ENCODE peak calls at places on chromosomes 13 and 19, in ten cellular contexts. E is hepatocyte, V is IMR-90, M is HCT116, R is mesenchymal stem cell, Q is neuronal stem cell, T is PC-9, X is H1, U is neural progenitor cell, P is GM23248. A is an unnamed sample.

GRCh38 chr19:55097864-55098715 is 19.3 kb downstream of the PPP1R12C start:
- DNase-seq in M (no peak), E (no peak), P (no peak), T (no peak), R (no peak), Q (no peak), U (no peak), X (no peak), V (no peak), A (peak)

GRCh38 chr13:66501187-66501586 is 728.9 kb downstream of the PCDH9 start:
- DNase-seq in U (no peak), Q (no peak), V (peak), E (no peak), M (no peak), T (no peak), X (no peak), P (no peak), R (peak), A (no peak)

GRCh38 chr19:33297401-33298145 is 4.8 kb downstream of the CEBPA start:
- DNase-seq in V (no peak), X (no peak), R (no peak), T (no peak), M (no peak), Q (no peak), E (peak), P (no peak), U (no peak), A (peak)

GRCh38 chr13:89372193-89372592 is 1701.0 kb downstream of the SLITRK5 start:
- DNase-seq in E (no peak), R (no peak), X (no peak), P (no peak), M (no peak), V (no peak), Q (no peak), U (no peak), T (no peak), A (no peak)

GRCh38 chr13:43054803-43055802 is 31.7 kb downstream of the DNAJC15 start:
- DNase-seq in T (peak), M (no peak), X (no peak), Q (peak), U (peak), R (peak), E (peak), P (peak), V (peak), A (no peak)

GRCh38 chr19:31319465-31319864 is 29.8 kb downstream of the TSHZ3 start:
- DNase-seq in P (no peak), E (no peak), Q (no peak), R (peak), V (no peak), X (no peak), U (no peak), T (no peak), M (no peak), A (peak)

GRCh38 chr19:50835785-50836542 is 2.6 kb upstream of the KLK15 start:
- DNase-seq in Q (peak), P (peak), M (peak), E (peak), X (peak), T (peak), R (peak), V (peak), U (peak), A (peak)

GRCh38 chr13:52848455-52849190 is at the start of gene PCDH8:
- DNase-seq in M (no peak), V (no peak), Q (peak), E (peak), U (peak), P (peak), X (peak), R (no peak), T (no peak), A (no peak)

GRCh38 chr19:8302357-8302691 is 5.8 kb downstream of the CD320 start:
- DNase-seq in Q (no peak), V (no peak), R (no peak), U (no peak), E (no peak), P (no peak), T (no peak), X (no peak), M (no peak), A (no peak)

GRCh38 chr19:40610396-40611064 is 9.4 kb downstream of the LTBP4 start:
- DNase-seq in U (peak), E (no peak), T (no peak), R (no peak), X (no peak), M (no peak), Q (no peak), V (no peak), P (peak), A (peak)

GRCh38 chr19:17441241-17442135 is 7.0 kb downstream of the TMEM221 start:
- DNase-seq in X (peak), R (peak), U (peak), T (no peak), V (no peak), Q (no peak), P (peak), M (no peak), E (no peak), A (peak)

GRCh38 chr19:49894011-49894664 is 2.5 kb downstream of the IL4I1 start:
- DNase-seq in X (no peak), V (no peak), E (no peak), R (no peak), M (no peak), U (no peak), Q (no peak), T (no peak), P (no peak), A (peak)

GRCh38 chr19:12126707-12127106 is 13.4 kb downstream of the ZNF20 start:
- DNase-seq in P (peak), V (peak), M (no peak), R (no peak), Q (no peak), U (peak), E (no peak), T (no peak), X (peak), A (no peak)

GRCh38 chr19:34364830-34365462 is at the start of gene GPI:
- DNase-seq in R (peak), P (peak), T (peak), E (peak), V (peak), U (peak), M (no peak), Q (no peak), X (peak), A (peak)

GRCh38 chr19:54137913-54138776 is 583 bp downstream of the CNOT3 start:
- DNase-seq in Q (no peak), E (peak), R (no peak), T (peak), U (peak), P (peak), V (no peak), M (no peak), X (peak), A (peak)

GRCh38 chr13:53343345-53343744 is 314.7 kb downstream of the OLFM4 start:
- DNase-seq in R (no peak), Q (peak), E (no peak), T (no peak), U (peak), P (no peak), V (no peak), M (no peak), X (peak), A (no peak)

GRCh38 chr19:14023404-14024235 is 4.3 kb upstream of the RLN3 start:
- DNase-seq in T (peak), U (peak), E (peak), R (peak), X (peak), V (peak), Q (no peak), P (peak), M (no peak), A (peak)

GRCh38 chr13:72383646-72384045 is 343.8 kb downstream of the MZT1 start:
- DNase-seq in V (no peak), X (no peak), U (no peak), Q (no peak), P (no peak), R (peak), E (no peak), M (no peak), T (no peak), A (no peak)

DNA sequence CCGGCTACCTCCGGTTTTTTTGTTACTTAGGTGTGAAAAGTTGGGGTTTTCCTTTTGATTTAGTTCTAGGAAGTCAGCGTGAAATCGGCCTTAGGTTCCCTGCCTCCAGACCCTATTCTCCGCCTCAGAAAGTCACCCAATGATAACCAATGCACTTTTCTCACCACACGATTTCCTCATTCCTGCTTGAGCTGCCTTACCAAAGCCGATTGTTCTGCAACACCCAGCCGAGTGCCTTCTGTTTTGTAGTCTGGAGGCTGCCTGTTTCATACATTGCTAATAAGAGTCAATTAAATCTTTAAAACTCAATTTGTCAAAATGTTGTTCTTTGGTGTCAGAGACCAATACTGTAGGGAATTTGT is 39.7 kb downstream of the GJA3 start:
- DNase-seq in E (no peak), R (no peak), M (no peak), T (peak), U (no peak), X (no peak), Q (no peak), V (no peak), P (peak), A (no peak)
- H3K4me3 ChIP-seq in E (no peak), R (no peak), M (peak), T (peak), U (no peak), X (no peak), Q (no peak), V (no peak), P (peak), A (no peak)

GRCh38 chr13:36859259-36859658 is 40.2 kb downstream of the RFXAP start:
- DNase-seq in U (no peak), R (no peak), X (no peak), V (no peak), P (no peak), Q (no peak), E (no peak), M (no peak), T (no peak), A (no peak)

GRCh38 chr13:36862722-36863121 is 43.7 kb downstream of the RFXAP start:
- DNase-seq in V (no peak), U (no peak), P (no peak), R (no peak), Q (no peak), T (no peak), M (no peak), X (no peak), E (no peak), A (no peak)

GRCh38 chr13:36862002-36862706 is 43.1 kb downstream of the RFXAP start:
- DNase-seq in P (peak), R (no peak), E (no peak), X (no peak), V (no peak), Q (no peak), T (peak), M (no peak), U (no peak), A (no peak)

GRCh38 chr13:36857273-36857672 is 38.3 kb downstream of the RFXAP start:
- DNase-seq in M (no peak), Q (no peak), V (no peak), T (no peak), X (no peak), E (no peak), U (no peak), P (peak), R (no peak), A (no peak)

DNA sequence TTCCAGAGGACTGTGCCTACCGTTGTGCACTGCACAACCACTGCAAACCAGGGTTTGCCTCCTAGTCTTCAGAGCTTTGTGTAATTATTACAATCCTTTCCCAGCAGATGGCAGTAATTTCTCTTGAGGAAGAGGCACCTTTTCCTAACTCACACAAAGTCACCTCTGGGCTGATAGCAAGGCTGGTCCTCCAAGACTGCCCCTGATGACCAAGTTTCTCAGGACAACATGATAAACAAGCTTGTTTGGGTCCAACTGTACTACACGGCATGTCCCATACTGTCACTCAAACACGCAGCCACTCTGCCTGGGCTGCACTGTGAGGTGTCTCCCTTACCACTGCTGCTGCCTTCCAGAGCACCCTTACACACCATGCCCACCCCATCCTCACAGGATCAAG is 39.3 kb downstream of the RFXAP start:
- DNase-seq in T (no peak), U (peak), Q (no peak), X (no peak), P (peak), R (peak), E (peak), V (peak), M (peak), A (peak)
- H3K27ac ChIP-seq in T (no peak), U (no peak), Q (no peak), X (no peak), P (no peak), R (no peak), E (no peak), V (no peak), M (no peak), A (no peak)

GRCh38 chr13:112350300-112350699 is 25.9 kb upstream of the SPACA7 start:
- DNase-seq in Q (no peak), E (no peak), M (no peak), V (no peak), T (no peak), R (no peak), P (no peak), X (no peak), U (no peak), A (no peak)

GRCh38 chr13:112346899-112347229 is 29.3 kb upstream of the SPACA7 start:
- DNase-seq in X (no peak), R (no peak), T (no peak), E (no peak), U (peak), Q (no peak), P (no peak), V (no peak), M (no peak), A (no peak)

GRCh38 chr13:112348642-112349345 is 27.4 kb upstream of the SPACA7 start:
- DNase-seq in R (no peak), Q (no peak), U (no peak), M (no peak), E (no peak), P (no peak), X (no peak), V (no peak), T (no peak), A (no peak)

GRCh38 chr13:112351825-112352224 is 24.3 kb upstream of the SPACA7 start:
- DNase-seq in U (peak), E (no peak), X (no peak), P (no peak), M (no peak), V (no peak), T (no peak), Q (no peak), R (no peak), A (no peak)

GRCh38 chr13:112349681-112350080 is 26.5 kb upstream of the SPACA7 start:
- DNase-seq in E (no peak), P (no peak), M (no peak), X (no peak), R (no peak), V (no peak), T (no peak), Q (no peak), U (no peak), A (no peak)
- H2AFZ ChIP-seq in E (no peak), P (no peak), M (no peak), X (no peak), R (no peak), V (no peak), T (no peak), Q (no peak), U (no peak), A (no peak)

GRCh38 chr19:41883821-41884733 is 1.1 kb downstream of the ARHGEF1 start:
- DNase-seq in M (peak), R (peak), T (peak), E (peak), X (peak), U (peak), Q (peak), P (peak), V (peak), A (peak)

GRCh38 chr19:41889896-41890295 is 6.9 kb downstream of the ARHGEF1 start:
- DNase-seq in V (no peak), R (no peak), P (no peak), Q (no peak), U (no peak), M (no peak), E (no peak), T (no peak), X (no peak), A (no peak)

GRCh38 chr19:41886761-41887710 is 4.1 kb downstream of the ARHGEF1 start:
- DNase-seq in T (no peak), Q (no peak), X (no peak), R (no peak), P (no peak), E (no peak), V (no peak), M (no peak), U (no peak), A (peak)

GRCh38 chr19:41888926-41889325 is 5.9 kb downstream of the ARHGEF1 start:
- DNase-seq in P (no peak), V (no peak), E (no peak), R (no peak), Q (no peak), T (no peak), M (no peak), X (no peak), U (no peak), A (no peak)

DNA sequence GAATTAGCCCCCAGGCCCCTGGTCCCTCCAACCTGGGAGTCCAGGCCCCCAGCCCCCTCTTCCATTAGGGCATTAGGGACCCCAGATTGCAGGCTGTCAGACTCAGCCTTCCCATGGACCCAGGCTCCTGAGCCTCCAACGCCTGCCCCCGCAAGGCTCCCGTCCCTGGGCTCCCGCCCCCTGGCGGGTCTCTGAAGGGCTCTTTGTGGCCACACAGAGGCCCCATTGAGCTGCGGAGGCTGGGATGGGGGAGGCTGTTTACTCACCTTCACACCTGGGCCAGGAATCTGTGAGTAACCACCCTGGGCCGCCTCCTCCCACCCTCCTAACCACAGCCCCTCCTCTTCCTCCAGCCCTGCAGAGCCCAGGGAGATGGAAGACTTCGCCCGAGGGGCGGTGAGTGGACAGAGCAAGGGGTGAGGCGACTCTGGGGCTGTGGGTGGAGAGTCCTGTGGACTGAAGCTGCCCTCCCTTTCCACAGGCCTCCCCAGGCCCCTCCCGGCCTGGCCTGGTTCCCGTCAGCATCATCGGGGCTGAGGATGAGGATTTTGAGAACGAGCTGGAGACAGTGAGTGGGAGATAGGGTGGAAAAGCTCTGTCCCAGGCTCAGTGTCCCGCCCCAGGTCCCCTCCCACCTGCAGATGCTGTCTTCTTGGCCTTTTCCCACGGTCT is 4.9 kb downstream of the ARHGEF1 start:
- DNase-seq in Q (no peak), V (peak), X (peak), M (peak), U (no peak), E (peak), T (peak), R (peak), P (peak), A (peak)
- H3K4me3 ChIP-seq in Q (peak), V (no peak), X (no peak), M (peak), U (no peak), E (no peak), T (peak), R (no peak), P (no peak), A (no peak)

GRCh38 chr19:4049432-4049831 is 17.3 kb downstream of the ZBTB7A start:
- DNase-seq in Q (no peak), P (no peak), V (no peak), M (no peak), T (no peak), E (no peak), R (no peak), X (no peak), U (no peak), A (no peak)

GRCh38 chr19:4052114-4052992 is 14.3 kb downstream of the ZBTB7A start:
- DNase-seq in P (peak), T (peak), U (no peak), E (peak), X (no peak), R (no peak), V (peak), M (no peak), Q (no peak), A (peak)

GRCh38 chr19:4053423-4054324 is 13.0 kb downstream of the ZBTB7A start:
- DNase-seq in R (no peak), T (no peak), M (no peak), X (no peak), U (no peak), P (peak), E (no peak), Q (no peak), V (no peak), A (no peak)

GRCh38 chr19:4052993-4053422 is 13.7 kb downstream of the ZBTB7A start:
- DNase-seq in V (no peak), R (no peak), X (no peak), P (no peak), U (no peak), M (no peak), T (peak), Q (no peak), E (no peak), A (peak)

DNA sequence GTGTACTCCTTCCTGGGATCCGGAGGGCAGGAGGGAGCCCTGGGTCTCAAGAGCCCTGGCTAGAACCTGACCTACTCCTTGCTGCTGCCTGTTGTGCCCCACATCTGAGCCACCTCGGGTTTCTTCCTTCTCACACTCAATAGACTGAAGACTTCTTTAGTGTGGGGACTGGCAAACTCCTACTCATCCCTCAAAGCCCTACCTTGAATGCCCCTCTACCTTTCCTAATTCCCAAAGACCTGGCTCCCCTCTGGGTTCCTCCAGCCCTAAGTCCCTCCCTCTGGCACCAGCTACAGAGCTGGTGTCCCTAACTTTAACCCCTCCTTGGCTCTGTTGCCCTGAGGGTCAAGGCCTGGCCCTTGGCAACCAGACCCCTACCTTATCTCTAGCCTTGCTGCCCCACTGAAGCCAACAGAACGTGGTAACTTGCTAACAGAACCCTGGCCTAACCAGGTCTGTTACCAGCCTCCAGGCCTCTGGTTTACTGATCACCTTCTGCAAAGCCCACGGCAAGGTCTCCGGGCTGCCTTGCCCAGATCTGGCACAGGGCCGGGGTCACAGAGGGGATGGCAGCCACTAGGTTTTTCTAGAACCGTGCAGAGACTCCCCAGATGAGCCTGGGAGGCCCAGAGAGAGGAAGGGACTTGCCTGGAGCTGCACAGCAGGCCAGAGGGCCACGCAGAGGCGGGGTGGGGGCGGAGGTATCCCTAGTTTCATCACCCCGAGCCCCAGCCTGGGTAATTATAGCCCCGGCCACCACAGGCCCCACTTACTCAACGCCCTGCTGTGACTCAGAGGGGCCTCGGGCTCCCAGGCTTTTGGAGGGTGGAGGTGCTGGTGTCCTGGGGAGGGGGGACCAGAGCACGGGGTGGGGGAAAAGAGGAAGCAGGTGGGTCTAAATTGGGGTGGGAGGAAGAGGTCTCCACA is 15.3 kb downstream of the ZBTB7A start:
- DNase-seq in V (peak), E (peak), M (no peak), T (peak), R (peak), X (no peak), U (no peak), Q (no peak), P (peak), A (peak)
- H3K27ac ChIP-seq in V (peak), E (peak), M (peak), T (peak), R (peak), X (no peak), U (no peak), Q (no peak), P (peak), A (peak)

A was measured in osteoblast.